ENCODE peak calls at places on chromosomes 5 and 9, in five cellular contexts. Q is SK-N-SH, T is HepG2, Y is K562, P is GM12878. N is an unnamed sample.

GRCh38 chr5:5419291-5420210 is 2.9 kb upstream of the ICE1 start:
- DNase-seq in P (no peak), T (peak; percentile 52), Y (peak; percentile 56), Q (peak; percentile 64), N (peak; percentile 38)

GRCh38 chr5:43396762-43397304 is 15.4 kb downstream of the CCL28 start:
- DNase-seq in P (peak; percentile 17), Q (peak; percentile 53), Y (no peak), T (no peak), N (no peak)

GRCh38 chr5:131792900-131793299 is 3.9 kb downstream of the FNIP1 start:
- DNase-seq in T (no peak), Y (no peak), P (no peak), Q (no peak), N (no peak)

GRCh38 chr9:125492719-125493118 is 214.3 kb downstream of the MAPKAP1 start:
- DNase-seq in T (no peak), Q (no peak), Y (no peak), P (no peak), N (no peak)

GRCh38 chr9:93061260-93061751 is 2.8 kb downstream of the SUSD3 start:
- DNase-seq in T (no peak), P (no peak), Q (no peak), Y (no peak), N (no peak)

GRCh38 chr9:34334916-34335315 is 5.5 kb downstream of the NUDT2 start:
- DNase-seq in P (no peak), Y (no peak), Q (no peak), T (no peak), N (no peak)

GRCh38 chr5:170168002-170168401 is 62.3 kb downstream of the FOXI1 start:
- DNase-seq in P (no peak), Y (no peak), T (no peak), Q (no peak), N (no peak)

GRCh38 chr9:77038281-77039036 is 19.0 kb downstream of the FOXB2 start:
- DNase-seq in P (no peak), Q (no peak), Y (no peak), T (no peak), N (no peak)

GRCh38 chr5:142743677-142744441 is 26.3 kb upstream of the ARHGAP26 start:
- DNase-seq in Q (no peak), P (no peak), Y (no peak), T (no peak), N (no peak)

GRCh38 chr5:9265391-9266287 is 280.2 kb downstream of the SEMA5A start:
- DNase-seq in Y (no peak), P (no peak), Q (no peak), T (no peak), N (no peak)

DNA sequence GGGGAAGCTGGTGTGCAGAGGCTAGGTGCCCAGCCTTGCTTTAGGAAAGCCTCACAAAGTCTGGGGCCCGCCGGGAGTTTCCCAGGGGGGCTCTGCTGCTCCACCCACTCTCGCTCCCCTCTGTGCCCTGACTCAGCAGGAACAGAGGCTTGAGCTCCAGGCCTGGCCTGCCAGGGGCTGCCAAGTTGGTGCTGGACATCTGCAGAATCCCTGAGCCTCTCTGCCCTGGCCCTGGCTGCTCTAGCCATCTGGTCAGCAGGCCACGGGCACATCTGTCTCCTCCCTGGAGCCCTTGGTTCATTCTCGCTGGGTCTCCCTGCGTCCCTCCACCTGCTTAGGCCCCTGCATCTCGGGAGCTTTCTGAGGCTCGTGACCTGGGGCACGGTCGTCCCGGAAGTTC is 626 bp upstream of the ADAMTSL2 start:
- DNase-seq in Y (no peak), Q (peak; percentile 87), T (no peak), P (no peak), N (no peak)
- TF ChIP-seq FOXM1 in Y (no peak), Q (no peak), T (no peak), P (no peak), N (no peak)

GRCh38 chr5:14429614-14430013 is 152.0 kb upstream of the OTULINL start:
- DNase-seq in P (no peak), Y (no peak), Q (no peak), T (no peak), N (no peak)

GRCh38 chr5:14428302-14429081 is 153.1 kb upstream of the OTULINL start:
- DNase-seq in Q (no peak), P (no peak), Y (no peak), T (no peak), N (no peak)

GRCh38 chr5:14425581-14425980 is 156.0 kb upstream of the OTULINL start:
- DNase-seq in T (no peak), P (no peak), Q (no peak), Y (no peak), N (no peak)

GRCh38 chr5:14426521-14426920 is 155.1 kb upstream of the OTULINL start:
- DNase-seq in Q (no peak), P (no peak), T (no peak), Y (no peak), N (no peak)

DNA sequence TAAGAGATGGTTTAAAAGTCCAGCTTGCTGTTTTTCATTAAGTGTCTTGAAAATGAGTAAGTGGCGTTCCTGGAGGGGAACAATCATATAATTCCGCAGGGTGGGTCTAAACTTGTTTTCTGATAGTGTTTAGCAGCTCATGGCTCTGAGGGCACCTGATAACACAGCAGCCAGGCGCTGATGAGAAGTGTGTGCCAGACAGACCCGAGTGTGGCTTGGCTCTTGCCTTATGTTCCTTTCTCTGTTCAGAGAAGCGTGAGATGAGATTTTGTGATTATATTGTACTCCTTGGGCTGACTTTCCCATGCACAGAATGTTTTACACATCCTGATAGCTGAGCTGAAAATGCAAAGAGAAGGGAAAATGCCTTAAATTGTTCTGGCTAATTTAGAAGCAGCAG is 152.5 kb upstream of the OTULINL start:
- DNase-seq in Q (peak; percentile 59), Y (no peak), P (no peak), T (no peak), N (no peak)
- TF ChIP-seq FOXM1 in Q (no peak), Y (no peak), P (no peak), T (no peak), N (no peak)

GRCh38 chr5:83955916-83956315 is 235.3 kb upstream of the HAPLN1 start:
- DNase-seq in P (no peak), Q (no peak), Y (no peak), T (no peak), N (no peak)
- TF ChIP-seq FOXM1 in P (no peak), Q (no peak), Y (no peak), T (no peak), N (no peak)

GRCh38 chr5:81604193-81604592 is 146.7 kb downstream of the SSBP2 start:
- DNase-seq in Q (no peak), P (no peak), T (no peak), Y (no peak), N (no peak)
- TF ChIP-seq FOXM1 in Q (no peak), P (no peak), T (no peak), Y (no peak), N (no peak)

GRCh38 chr9:130159057-130159456 is 13.1 kb upstream of the NCS1 start:
- DNase-seq in Y (no peak), T (peak; percentile 69), Q (no peak), P (no peak), N (no peak)

GRCh38 chr9:130156672-130157071 is 15.5 kb upstream of the NCS1 start:
- DNase-seq in T (peak; percentile 35), Y (no peak), P (no peak), Q (peak; percentile 70), N (no peak)

GRCh38 chr9:130154816-130155215 is 17.4 kb upstream of the NCS1 start:
- DNase-seq in T (no peak), Q (no peak), P (no peak), Y (no peak), N (no peak)

GRCh38 chr9:130155647-130156046 is 16.6 kb upstream of the NCS1 start:
- DNase-seq in Q (no peak), P (no peak), Y (no peak), T (no peak), N (no peak)

GRCh38 chr9:130157079-130157478 is 15.1 kb upstream of the NCS1 start:
- DNase-seq in Y (no peak), T (no peak), P (no peak), Q (no peak), N (no peak)
- TF ChIP-seq FOXM1 in Y (no peak), T (no peak), P (no peak), Q (no peak), N (no peak)

GRCh38 chr9:87034891-87035290 is 87.6 kb upstream of the GAS1 start:
- DNase-seq in T (no peak), Y (no peak), P (no peak), Q (peak; percentile 42), N (no peak)

GRCh38 chr9:87040410-87041009 is 93.2 kb upstream of the GAS1 start:
- DNase-seq in T (no peak), P (no peak), Y (peak; percentile 4), Q (no peak), N (no peak)

GRCh38 chr9:87035868-87036267 is 88.6 kb upstream of the GAS1 start:
- DNase-seq in Q (no peak), P (no peak), Y (no peak), T (no peak), N (no peak)

GRCh38 chr9:87039809-87040392 is 92.6 kb upstream of the GAS1 start:
- DNase-seq in P (no peak), Y (no peak), T (no peak), Q (no peak), N (no peak)

GRCh38 chr9:87036482-87036881 is 89.2 kb upstream of the GAS1 start:
- DNase-seq in Y (no peak), P (no peak), T (no peak), Q (no peak), N (no peak)
- TF ChIP-seq FOXM1 in Y (no peak), P (no peak), T (no peak), Q (no peak), N (no peak)

GRCh38 chr5:110265199-110265598 is 461.3 kb downstream of the TMEM232 start:
- DNase-seq in Y (no peak), T (no peak), Q (no peak), P (no peak), N (no peak)
- TF ChIP-seq FOXM1 in Y (no peak), T (no peak), Q (no peak), P (no peak), N (no peak)

GRCh38 chr9:22790329-22790728 is 343.7 kb downstream of the DMRTA1 start:
- DNase-seq in Y (no peak), Q (no peak), P (no peak), T (no peak), N (no peak)
- TF ChIP-seq FOXM1 in Y (no peak), Q (no peak), P (no peak), T (no peak), N (no peak)

N was measured in HEK293T.